ENCODE peak calls at places on chromosomes 7 and 10, in seven cellular contexts. O is type B pancreatic cell; G is stimulated activated CD4-positive, alpha-beta T cell treated with anti-CD3 and anti-CD28 coated beads, Interleukin-15, amount 100 ng/mL, for 24 hours; T is NCI-H345; P is posterior cingulate gyrus; N is left lobe of liver; X is PC-3. E is an unnamed sample.

GRCh38 chr7:97845622-97846203 is 26.5 kb downstream of the ASNS start:
- DNase-seq in T (peak), O (no peak), X (peak), G (peak), N (no peak), P (no peak), E (no peak)

GRCh38 chr10:124250506-124250905 is 157.1 kb upstream of the CHST15 start:
- DNase-seq in P (no peak), N (peak), T (peak), G (no peak), O (no peak), X (no peak), E (peak)

GRCh38 chr10:132212816-132213215 is 26.1 kb downstream of the DPYSL4 start:
- DNase-seq in T (no peak), X (no peak), N (no peak), P (no peak), O (no peak), G (no peak), E (no peak)

GRCh38 chr10:68178592-68178991 is 53.3 kb downstream of the ATOH7 start:
- DNase-seq in G (no peak), N (no peak), O (no peak), T (no peak), P (no peak), X (no peak), E (no peak)

GRCh38 chr7:127057918-127058317 is 194.8 kb downstream of the GRM8 start:
- DNase-seq in N (no peak), P (no peak), X (no peak), T (no peak), O (no peak), G (no peak), E (no peak)

GRCh38 chr10:83165164-83165563 is 974.1 kb upstream of the GHITM start:
- DNase-seq in X (no peak), O (no peak), T (peak), G (no peak), N (no peak), P (no peak), E (no peak)

GRCh38 chr7:41912426-41912825 is 209.5 kb upstream of the INHBA start:
- DNase-seq in N (no peak), G (no peak), O (no peak), T (no peak), P (no peak), X (no peak), E (no peak)

GRCh38 chr10:3773465-3774017 is 11.5 kb downstream of the KLF6 start:
- DNase-seq in G (no peak), P (no peak), N (peak), X (no peak), O (no peak), T (no peak), E (peak)

GRCh38 chr7:10121641-10122040 is 852.0 kb upstream of the PHF14 start:
- DNase-seq in G (no peak), O (no peak), P (no peak), T (peak), X (no peak), N (no peak), E (no peak)

GRCh38 chr10:132861884-132862461 is 76.0 kb upstream of the NKX6-2 start:
- DNase-seq in G (no peak), N (no peak), T (no peak), P (no peak), X (no peak), O (no peak), E (no peak)

E was measured in coronary artery.